ENCODE peak calls at places on chromosomes 1 and 21, in seven cellular contexts. I, L, F, D, Y, Q and H are unnamed samples.

GRCh38 chr1:28602536-28603439 is 10.7 kb downstream of the RAB42 start:
- DNase-seq in I (peak; percentile 61), L (peak; percentile 75), F (peak; percentile 47), D (no peak), Y (peak; percentile 42), Q (peak; percentile 90), H (peak; percentile 86)

GRCh38 chr21:45228171-45228641 is 59.5 kb downstream of the POFUT2 start:
- DNase-seq in I (no peak), L (peak; percentile 98), F (peak; percentile 49), D (no peak), Y (peak; percentile 94), Q (no peak), H (peak; percentile 91)

GRCh38 chr1:72034827-72035226 is 247.5 kb downstream of the NEGR1 start:
- DNase-seq in I (no peak), L (no peak), F (no peak), D (no peak), Y (no peak), Q (peak; percentile 74), H (no peak)

GRCh38 chr1:184387069-184387870 is 441 bp downstream of the C1orf21 start:
- DNase-seq in I (no peak), L (peak; percentile 5), F (peak; percentile 28), D (peak; percentile 42), Y (no peak), Q (peak; percentile 47), H (peak; percentile 28)

GRCh38 chr1:93436496-93436895 is 11.4 kb upstream of the FNBP1L start:
- DNase-seq in I (no peak), L (no peak), F (no peak), D (no peak), Y (no peak), Q (no peak), H (no peak)

GRCh38 chr1:242140871-242141270 is 142.0 kb upstream of the MAP1LC3C start:
- DNase-seq in I (no peak), L (no peak), F (no peak), D (no peak), Y (no peak), Q (no peak), H (no peak)

GRCh38 chr1:167905182-167905581 is 8.8 kb downstream of the ADCY10 start:
- DNase-seq in I (no peak), L (no peak), F (no peak), D (no peak), Y (no peak), Q (peak; percentile 66), H (peak; percentile 32)

GRCh38 chr1:7313081-7313546 is 458.0 kb upstream of the VAMP3 start:
- DNase-seq in I (no peak), L (no peak), F (no peak), D (no peak), Y (no peak), Q (no peak), H (no peak)

GRCh38 chr1:63861055-63861691 is 87.4 kb downstream of the ROR1 start:
- DNase-seq in I (no peak), L (no peak), F (no peak), D (no peak), Y (no peak), Q (no peak), H (no peak)

GRCh38 chr1:230319014-230319747 is 107.0 kb downstream of the PGBD5 start:
- DNase-seq in I (no peak), L (no peak), F (no peak), D (no peak), Y (no peak), Q (no peak), H (no peak)

GRCh38 chr1:47334765-47335435 is 1.3 kb downstream of the CMPK1 start:
- DNase-seq in I (no peak), L (no peak), F (no peak), D (no peak), Y (no peak), Q (peak; percentile 82), H (no peak)

GRCh38 chr21:17793675-17794123 is 25.5 kb downstream of the C21orf91 start:
- DNase-seq in I (no peak), L (peak; percentile 4), F (no peak), D (no peak), Y (peak; percentile 2), Q (no peak), H (peak; percentile 19)

GRCh38 chr1:157852476-157852875 is 10.9 kb upstream of the CD5L start:
- DNase-seq in I (no peak), L (no peak), F (no peak), D (no peak), Y (no peak), Q (no peak), H (peak; percentile 9)

GRCh38 chr1:26188477-26188876 is 1.9 kb upstream of the CATSPER4 start:
- DNase-seq in I (no peak), L (no peak), F (no peak), D (no peak), Y (no peak), Q (no peak), H (no peak)

GRCh38 chr1:26189751-26190275 is 589 bp upstream of the CATSPER4 start:
- DNase-seq in I (no peak), L (no peak), F (no peak), D (no peak), Y (no peak), Q (no peak), H (no peak)

GRCh38 chr1:26189331-26189730 is 1.1 kb upstream of the CATSPER4 start:
- DNase-seq in I (no peak), L (no peak), F (no peak), D (no peak), Y (no peak), Q (no peak), H (no peak)

GRCh38 chr1:26191739-26192138 is 1.3 kb downstream of the CATSPER4 start:
- DNase-seq in I (no peak), L (no peak), F (no peak), D (no peak), Y (no peak), Q (no peak), H (no peak)

DNA sequence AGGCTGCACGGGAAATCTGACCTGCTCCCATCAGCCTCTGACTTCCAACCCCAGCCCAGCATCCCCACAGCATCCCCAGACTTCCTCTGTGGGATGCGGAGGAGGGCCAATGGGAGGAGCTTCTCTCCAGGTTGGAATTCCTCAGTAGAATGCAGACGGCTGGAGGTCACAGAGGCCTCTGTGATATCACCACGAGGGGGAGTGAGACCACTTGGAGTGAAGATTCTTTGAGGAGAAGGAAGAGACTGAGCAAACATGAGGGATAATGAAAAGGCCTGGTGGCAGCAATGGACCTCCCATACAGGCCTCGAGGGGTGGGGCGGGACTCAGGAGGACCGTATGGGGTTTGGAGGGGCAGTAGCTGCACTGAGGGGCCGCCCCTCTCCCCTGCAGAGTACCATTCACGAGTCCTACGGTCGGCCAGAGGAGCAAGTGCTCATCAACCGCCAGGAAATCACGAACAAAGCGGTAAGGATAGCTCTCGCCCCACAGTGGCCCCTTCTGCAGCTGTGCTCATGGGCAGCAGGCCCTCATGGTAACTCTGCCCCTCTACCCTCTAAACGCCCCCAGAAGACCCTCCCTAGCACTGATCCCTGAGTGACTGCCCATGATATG is at the start of gene CATSPER4:
- DNase-seq in I (peak; percentile 57), L (no peak), F (no peak), D (no peak), Y (no peak), Q (peak; percentile 96), H (peak; percentile 17)
- TF ChIP-seq CTCF in I (no peak), L (peak; percentile 32), F (no peak), D (peak; percentile 29), Y (no peak), Q (peak; percentile 83), H (no peak)

GRCh38 chr1:10272274-10272673 is 61.9 kb downstream of the KIF1B start:
- DNase-seq in I (no peak), L (no peak), F (no peak), D (no peak), Y (no peak), Q (no peak), H (no peak)
- H3K4me3 ChIP-seq in I (no peak overlapping the region), L (no peak overlapping the region), F (no peak overlapping the region), D (no peak overlapping the region), Y (no peak overlapping the region), Q (no peak overlapping the region), H (no peak overlapping the region)

GRCh38 chr1:212295579-212295978 is 10.4 kb downstream of the PPP2R5A start:
- DNase-seq in I (no peak), L (no peak), F (no peak), D (no peak), Y (no peak), Q (no peak), H (no peak)

GRCh38 chr1:212294983-212295382 is 9.8 kb downstream of the PPP2R5A start:
- DNase-seq in I (no peak), L (no peak), F (no peak), D (no peak), Y (no peak), Q (no peak), H (no peak)

GRCh38 chr1:212292250-212292924 is 7.2 kb downstream of the PPP2R5A start:
- DNase-seq in I (no peak), L (no peak), F (no peak), D (no peak), Y (no peak), Q (no peak), H (no peak)

GRCh38 chr1:212291505-212292134 is 6.4 kb downstream of the PPP2R5A start:
- DNase-seq in I (peak; percentile 66), L (no peak), F (no peak), D (no peak), Y (no peak), Q (peak; percentile 86), H (peak; percentile 68)

GRCh38 chr1:212293579-212293978 is 8.4 kb downstream of the PPP2R5A start:
- DNase-seq in I (no peak), L (no peak), F (no peak), D (no peak), Y (no peak), Q (peak; percentile 54), H (peak; percentile 39)
- TF ChIP-seq CTCF in I (peak; percentile 25), L (peak; percentile 31), F (no peak), D (peak; percentile 42), Y (no peak), Q (peak; percentile 39), H (peak; percentile 19)

GRCh38 chr1:161487483-161487827 is 17.8 kb upstream of the FCGR2A start:
- DNase-seq in I (no peak), L (peak; percentile 70), F (peak; percentile 45), D (peak; percentile 38), Y (no peak), Q (no peak), H (peak; percentile 82)
- H3K4me3 ChIP-seq in I (no peak overlapping the region), L (peak overlapping the region; percentile 23), F (peak overlapping the region; percentile 14), D (peak overlapping the region; percentile 32), Y (no peak overlapping the region), Q (no peak overlapping the region), H (no peak overlapping the region)

DNA sequence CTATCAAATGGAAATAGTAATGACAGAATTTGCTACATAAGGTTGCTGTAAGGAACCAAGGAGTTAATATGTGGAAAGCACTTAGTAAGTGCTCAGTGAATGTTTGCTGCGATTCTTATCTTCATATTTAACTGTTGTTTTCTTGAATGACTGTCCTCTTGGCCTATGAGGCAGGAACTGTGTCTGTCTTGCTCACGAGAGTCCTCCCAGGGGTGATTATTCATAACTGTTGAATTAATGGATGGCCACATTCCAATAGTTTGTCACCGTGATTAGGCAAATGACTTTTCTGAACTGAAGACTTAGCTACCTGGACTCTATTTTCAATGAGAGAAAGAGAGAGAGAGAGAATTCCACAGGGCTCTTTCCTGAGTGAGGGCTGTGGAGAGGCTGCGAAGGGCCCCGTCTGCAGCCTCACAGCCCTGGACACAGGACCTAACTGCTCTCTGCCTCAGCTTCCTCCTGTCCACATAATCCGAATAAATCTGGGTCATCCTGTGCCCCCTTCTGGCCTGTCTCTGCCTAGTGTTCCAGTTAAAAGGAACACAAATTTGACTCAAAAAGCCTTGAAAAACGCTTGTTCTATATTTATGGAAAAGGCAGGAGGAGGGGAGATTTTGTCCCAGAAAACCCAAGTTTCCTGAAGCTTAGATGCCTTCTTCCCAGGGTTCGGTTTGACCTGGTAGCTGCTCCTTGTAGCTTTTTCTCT is 8.5 kb downstream of the EDN2 start:
- DNase-seq in I (no peak), L (no peak), F (no peak), D (no peak), Y (no peak), Q (no peak), H (peak; percentile 79)
- TF ChIP-seq CTCF in I (no peak), L (peak; percentile 50), F (no peak), D (no peak), Y (no peak), Q (peak; percentile 32), H (no peak)